ENCODE peak calls at places on chromosomes 1 and 21, in nine cellular contexts. G, R, X, N, P, V, L, K and I are unnamed samples.

GRCh38 chr1:28178690-28179485 is 2.4 kb upstream of the PTAFR start:
- DNase-seq in X (no peak), G (no peak), N (no peak), K (no peak), R (no peak), P (no peak), L (no peak), V (no peak), I (no peak)

GRCh38 chr1:94658221-94658620 is 116.7 kb upstream of the F3 start:
- DNase-seq in G (peak), P (no peak), L (peak), V (no peak), N (peak), K (no peak), R (no peak), X (peak), I (no peak)

GRCh38 chr21:42369821-42370220 is 3.5 kb upstream of the TFF1 start:
- DNase-seq in K (no peak), L (no peak), G (no peak), P (no peak), V (no peak), X (no peak), R (no peak), N (no peak), I (no peak)

GRCh38 chr1:156399355-156400125 is 30.5 kb downstream of the RHBG start:
- DNase-seq in L (no peak), V (no peak), G (no peak), P (no peak), N (no peak), K (no peak), R (no peak), X (no peak), I (no peak)

GRCh38 chr1:186327331-186327730 is 47.7 kb downstream of the TPR start:
- DNase-seq in R (no peak), K (no peak), X (no peak), V (no peak), L (no peak), P (no peak), G (no peak), N (no peak), I (no peak)

GRCh38 chr1:99763956-99764355 is 2.5 kb downstream of the FRRS1 start:
- DNase-seq in P (no peak), N (no peak), G (no peak), X (no peak), K (no peak), V (no peak), L (peak), R (no peak), I (no peak)

GRCh38 chr1:199684686-199685273 is 342.7 kb upstream of the NR5A2 start:
- DNase-seq in K (no peak), N (no peak), P (peak), L (peak), X (peak), G (peak), V (no peak), R (no peak), I (no peak)

GRCh38 chr1:54227091-54227602 is 27.2 kb downstream of the MRPL37 start:
- DNase-seq in G (peak), L (peak), V (peak), R (peak), P (peak), K (no peak), X (no peak), N (no peak), I (no peak)

GRCh38 chr1:1086911-1087341 is 12.8 kb upstream of the RNF223 start:
- DNase-seq in N (no peak), G (no peak), P (no peak), L (no peak), X (peak), R (no peak), K (no peak), V (peak), I (no peak)

GRCh38 chr1:247105966-247106365 is 1.8 kb upstream of the ZNF669 start:
- DNase-seq in X (no peak), P (no peak), R (no peak), N (no peak), L (no peak), K (no peak), V (no peak), G (no peak), I (no peak)

GRCh38 chr1:245332513-245332912 is 177.7 kb downstream of the KIF26B start:
- DNase-seq in R (no peak), K (no peak), X (no peak), P (no peak), L (no peak), G (no peak), V (no peak), N (no peak), I (no peak)

DNA sequence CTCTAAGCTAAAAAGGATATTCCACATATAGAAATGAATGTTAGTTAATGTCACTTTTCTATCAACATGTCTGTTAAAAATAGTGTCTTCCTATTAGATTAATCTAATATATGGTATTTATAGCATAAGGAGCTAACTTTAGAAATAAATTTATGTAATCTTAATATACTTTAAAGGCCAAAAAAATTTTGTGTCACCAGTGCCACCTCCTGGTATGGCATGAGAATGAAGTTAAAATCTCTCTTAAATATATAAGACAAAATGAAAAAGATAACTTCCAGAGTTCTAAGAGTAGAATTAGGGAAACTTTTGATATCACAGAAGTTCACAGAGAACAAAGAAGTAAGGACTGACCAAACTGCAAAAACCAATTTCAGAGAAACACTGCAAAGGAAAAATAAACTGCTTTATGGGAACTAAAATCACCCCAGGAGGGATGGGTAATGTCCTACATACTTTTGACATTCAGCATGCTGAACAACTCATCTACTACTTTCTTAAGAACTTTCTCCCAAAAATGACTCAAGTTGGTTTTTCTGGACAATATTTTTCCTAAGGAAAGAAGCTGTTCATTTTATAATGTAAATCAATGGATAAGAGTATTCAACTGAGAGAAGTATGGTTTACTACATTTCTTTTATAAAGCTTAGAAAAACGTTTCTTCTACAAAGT is 82.8 kb downstream of the TRIM33 start:
- DNase-seq in N (no peak), K (no peak), P (no peak), L (peak), V (no peak), R (no peak), X (no peak), G (peak), I (no peak)
- TF ChIP-seq CTCF in N (peak), K (peak), P (peak), L (peak), V (no peak), R (no peak), X (peak), G (peak), I (peak)

GRCh38 chr1:204123376-204123775 is 28.5 kb downstream of the ETNK2 start:
- DNase-seq in G (peak), X (no peak), N (no peak), P (no peak), R (no peak), K (no peak), L (peak), V (no peak), I (no peak)
- TF ChIP-seq CTCF in G (peak), X (peak), N (no peak), P (peak), R (no peak), K (peak), L (peak), V (peak), I (no peak)

DNA sequence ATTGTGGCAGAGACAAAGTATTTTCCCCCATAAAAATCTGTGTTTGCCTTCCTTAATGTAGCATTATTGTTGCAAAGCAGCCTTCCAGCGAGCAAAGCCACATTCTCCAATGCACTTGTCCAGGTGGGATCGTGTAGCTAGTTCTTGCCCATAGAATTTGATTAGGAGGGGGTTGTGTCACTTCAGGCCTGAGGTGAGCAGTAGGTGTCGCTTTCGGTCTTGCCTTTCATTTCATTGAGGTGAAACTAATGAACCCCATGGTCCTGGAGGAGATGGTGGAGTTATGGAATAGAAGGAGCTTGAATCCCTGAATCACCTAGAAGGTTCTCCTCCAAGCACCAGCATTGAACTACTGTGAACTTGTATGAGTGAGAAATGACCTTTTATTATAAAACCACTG is 318.9 kb upstream of the PBX1 start:
- DNase-seq in X (no peak), G (no peak), N (no peak), V (no peak), R (no peak), P (no peak), K (no peak), L (peak), I (no peak)
- TF ChIP-seq CTCF in X (peak), G (no peak), N (no peak), V (no peak), R (no peak), P (no peak), K (peak), L (no peak), I (no peak)

DNA sequence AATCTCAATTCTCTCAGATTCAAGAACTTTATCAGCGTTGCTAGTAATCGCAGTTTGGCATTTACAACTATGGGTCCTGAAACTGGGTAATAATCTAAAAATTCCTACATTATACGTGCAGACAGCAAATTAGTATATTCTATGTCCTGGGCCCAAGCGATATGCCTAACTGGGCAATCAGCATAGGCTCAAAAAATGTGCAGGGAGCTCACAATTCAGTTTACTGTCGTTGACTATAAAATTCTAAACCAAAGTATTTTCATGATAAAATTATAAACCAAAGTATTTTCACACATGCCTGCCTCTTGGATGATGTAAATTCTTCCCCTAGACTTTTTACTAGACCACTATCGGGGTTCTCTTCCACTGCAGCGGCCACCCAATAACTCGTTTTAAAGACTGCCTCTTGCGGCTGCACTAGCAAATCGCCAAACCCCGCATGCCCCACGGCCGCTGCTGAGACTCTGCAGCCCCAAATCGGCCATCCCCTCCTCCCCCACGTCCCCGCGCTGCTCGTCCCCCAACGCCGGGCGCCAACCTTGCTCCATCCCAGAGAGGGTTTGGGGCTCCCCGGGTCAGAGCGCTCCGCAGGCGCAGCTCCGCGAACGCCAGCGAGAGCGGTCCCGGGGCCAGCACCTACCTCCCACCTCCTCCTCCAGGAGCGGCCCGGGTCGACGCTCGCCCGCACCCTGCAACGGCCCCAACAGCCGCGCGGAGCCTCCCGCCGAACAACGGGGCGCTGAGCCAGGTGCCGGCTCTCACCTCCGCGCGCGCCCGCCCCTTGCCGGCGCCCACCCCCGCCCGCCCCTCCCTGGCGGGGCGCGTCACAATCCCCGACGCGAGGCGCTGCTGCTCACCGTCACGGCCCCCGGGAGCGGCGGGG is 506 bp downstream of the SSX2IP start:
- DNase-seq in R (no peak), K (peak), G (no peak), L (peak), P (no peak), N (no peak), X (peak), V (peak), I (no peak)
- TF ChIP-seq CTCF in R (no peak), K (peak), G (peak), L (peak), P (no peak), N (peak), X (peak), V (peak), I (no peak)